ENCODE peak calls at places on chromosomes 2 and 18, in nine cellular contexts. C is NCI-H510A treated with DMSO at 0.1 percent for 48 hours, R is GM19239, S is NCI-H524, E is T-cell, Y is progenitor cell of endocrine pancreas, W is activated T-cell treated with anti-CD3 and anti-CD28 coated beads for 24 hours, L is NCI-H1092, F is nephron progenitor cell. A is an unnamed sample.

GRCh38 chr2:207471261-207471660 is 58.5 kb upstream of the CREB1 start:
- DNase-seq in F (no peak), C (no peak), S (no peak), W (no peak), Y (no peak), E (no peak), L (no peak), R (no peak), A (no peak)

GRCh38 chr2:100416939-100417744 is at the start of gene CHST10:
- DNase-seq in R (peak; percentile 47), C (peak; percentile 44), E (peak; percentile 24), L (peak; percentile 18), S (peak; percentile 65), Y (peak; percentile 68), F (peak; percentile 86), W (peak; percentile 60), A (peak; percentile 25)

GRCh38 chr2:72138011-72138881 is 9.4 kb downstream of the CYP26B1 start:
- DNase-seq in Y (no peak), S (no peak), C (no peak), L (no peak), R (no peak), W (no peak), F (no peak), E (no peak), A (no peak)

GRCh38 chr2:216799873-216800421 is 59.9 kb downstream of the TNP1 start:
- DNase-seq in C (no peak), E (no peak), Y (no peak), R (no peak), F (no peak), L (no peak), S (no peak), W (no peak), A (no peak)

GRCh38 chr18:31973929-31974546 is 31.1 kb upstream of the TRAPPC8 start:
- DNase-seq in F (no peak), S (no peak), W (no peak), L (no peak), R (no peak), C (no peak), Y (no peak), E (no peak), A (no peak)

GRCh38 chr2:234949762-234950434 is 1.9 kb upstream of the SH3BP4 start:
- DNase-seq in L (no peak), Y (no peak), F (no peak), R (no peak), W (no peak), E (no peak), S (no peak), C (no peak), A (no peak)

GRCh38 chr2:17076535-17076934 is 410.9 kb upstream of the CYRIA start:
- DNase-seq in W (no peak), F (no peak), S (no peak), R (no peak), Y (no peak), L (no peak), C (no peak), E (no peak), A (no peak)

GRCh38 chr2:224101820-224102630 is 62.9 kb upstream of the SERPINE2 start:
- DNase-seq in R (no peak), L (no peak), Y (no peak), C (no peak), W (no peak), F (no peak), S (peak; percentile 5), E (no peak), A (no peak)

GRCh38 chr2:187982668-187983067 is 309.0 kb upstream of the GULP1 start:
- DNase-seq in Y (no peak), W (no peak), E (no peak), C (no peak), R (no peak), S (no peak), F (no peak), L (no peak), A (peak; percentile 2)